ENCODE peak calls at places on chromosome 2, in four cellular contexts. G is lower lobe of right lung, C is MM.1S, H is kidney epithelial cell. F is an unnamed sample.

GRCh38 chr2:74507926-74508520 is 528 bp upstream of the PCGF1 start:
- DNase-seq in C (peak; percentile 20), G (peak; percentile 59), H (no peak), F (no peak)

GRCh38 chr2:140863713-140864112 is 1267.1 kb downstream of the LRP1B start:
- DNase-seq in G (no peak), H (peak; percentile 21), C (peak; percentile 41), F (peak; percentile 30)

GRCh38 chr2:176527141-176527901 is 258.1 kb downstream of the MTX2 start:
- DNase-seq in G (no peak), C (no peak), H (no peak), F (no peak)

GRCh38 chr2:197096649-197097048 is 170.1 kb upstream of the PGAP1 start:
- DNase-seq in C (no peak), H (no peak), G (no peak), F (no peak)

GRCh38 chr2:175233135-175233719 is 51.7 kb upstream of the ATP5MC3 start:
- DNase-seq in H (no peak), G (no peak), C (no peak), F (peak; percentile 90)

GRCh38 chr2:217220228-217221013 is 360.6 kb upstream of the TNP1 start:
- DNase-seq in H (no peak), C (no peak), G (no peak), F (no peak)

GRCh38 chr2:26477911-26478253 is at the start of gene OTOF:
- DNase-seq in C (no peak), H (no peak), G (no peak), F (peak; percentile 24)

GRCh38 chr2:23988371-23988770 is 21.5 kb upstream of the MFSD2B start:
- DNase-seq in C (peak; percentile 11), H (no peak), G (no peak), F (no peak)

GRCh38 chr2:120559401-120559800 is 176.3 kb upstream of the GLI2 start:
- DNase-seq in H (peak; percentile 99), C (no peak), G (no peak), F (peak; percentile 100)

GRCh38 chr2:220335591-220335915 is 708.1 kb downstream of the SLC4A3 start:
- DNase-seq in H (no peak), C (no peak), G (no peak), F (peak; percentile 10)

GRCh38 chr2:16125614-16126125 is 185.3 kb downstream of the MYCN start:
- DNase-seq in C (no peak), H (no peak), G (no peak), F (no peak)

GRCh38 chr2:42492691-42493467 is 903 bp downstream of the KCNG3 start:
- DNase-seq in H (no peak), G (peak; percentile 56), C (no peak), F (no peak)

GRCh38 chr2:86062043-86062442 is 43.6 kb downstream of the POLR1A start:
- DNase-seq in C (no peak), H (peak; percentile 38), G (no peak), F (peak; percentile 64)

GRCh38 chr2:71071681-71072398 is 3.4 kb downstream of the NAGK start:
- DNase-seq in G (no peak), C (peak; percentile 67), H (no peak), F (no peak)

GRCh38 chr2:142603761-142604160 is 273.7 kb upstream of the KYNU start:
- DNase-seq in H (no peak), C (no peak), G (no peak), F (no peak)

GRCh38 chr2:170972508-170973224 is 43.6 kb downstream of the GORASP2 start:
- DNase-seq in G (no peak), H (no peak), C (peak; percentile 5), F (no peak)

GRCh38 chr2:183868153-183868552 is 730.2 kb upstream of the ZNF804A start:
- DNase-seq in C (no peak), G (no peak), H (no peak), F (no peak)

GRCh38 chr2:96157649-96158553 is 12.7 kb upstream of the DUSP2 start:
- DNase-seq in C (no peak), H (no peak), G (peak; percentile 53), F (no peak)

GRCh38 chr2:9984861-9985480 is 33.5 kb downstream of the GRHL1 start:
- DNase-seq in C (no peak), G (no peak), H (no peak), F (no peak)

GRCh38 chr2:185174353-185174752 is 564.3 kb upstream of the FSIP2 start:
- DNase-seq in C (no peak), H (no peak), G (no peak), F (no peak)

GRCh38 chr2:122999823-123000222 is 1025.3 kb upstream of the CNTNAP5 start:
- DNase-seq in H (no peak), C (no peak), G (no peak), F (no peak)

GRCh38 chr2:17962874-17963273 is 84.4 kb downstream of the KCNS3 start:
- DNase-seq in G (no peak), C (no peak), H (peak; percentile 14), F (no peak)

GRCh38 chr2:127606594-127607398 is 39.2 kb upstream of the GPR17 start:
- DNase-seq in G (peak; percentile 23), H (no peak), C (no peak), F (no peak)

DNA sequence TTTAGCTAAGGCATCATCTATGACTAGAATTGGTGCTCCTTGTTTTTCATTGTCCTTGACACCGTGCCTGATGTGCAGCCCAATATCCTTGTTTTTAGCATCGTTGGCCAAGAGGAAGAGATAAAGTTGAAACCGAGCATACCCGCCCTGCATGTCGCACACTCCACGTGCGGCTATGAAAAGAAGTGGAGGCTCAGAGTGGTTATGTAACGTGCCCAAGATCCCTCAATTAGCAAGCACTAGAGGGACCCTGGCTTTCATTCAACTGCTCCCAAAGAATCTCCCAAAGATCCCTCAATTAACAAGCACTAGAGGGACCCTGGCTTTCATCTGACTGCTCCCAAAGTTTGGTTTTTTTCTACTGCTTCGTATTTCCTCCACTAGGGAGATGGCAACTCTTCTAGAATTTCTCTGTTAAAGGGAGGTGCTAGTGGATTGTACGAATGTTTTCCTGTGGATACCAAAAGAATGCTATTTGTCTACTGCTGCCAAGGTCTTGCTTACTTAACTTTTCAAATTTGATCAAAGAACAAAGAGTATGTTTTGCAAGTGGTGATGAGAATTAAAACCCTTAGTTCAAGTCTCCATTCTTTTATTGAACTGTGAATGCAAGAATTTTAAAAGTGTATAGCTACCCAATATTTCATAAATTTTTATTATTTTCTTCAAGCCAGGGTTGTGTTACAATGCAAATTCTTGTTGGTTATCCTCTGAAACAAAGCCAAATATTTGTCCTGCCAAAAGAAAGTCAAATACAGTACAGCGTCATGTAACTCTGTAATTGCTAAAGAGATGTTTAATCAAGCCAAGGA is 92.1 kb downstream of the AOX1 start:
- DNase-seq in G (no peak), C (no peak), H (no peak), F (peak; percentile 42)
- H3K4me3 ChIP-seq in G (no peak overlapping the region), C (no peak overlapping the region), H (no peak overlapping the region), F (no peak overlapping the region)

GRCh38 chr2:179049546-179050311 is at the start of gene CCDC141:
- DNase-seq in C (peak; percentile 43), G (no peak), H (no peak), F (no peak)

GRCh38 chr2:179049203-179049545 is 763 bp downstream of the CCDC141 start:
- DNase-seq in H (no peak), G (no peak), C (no peak), F (no peak)

GRCh38 chr2:179050735-179051134 is 798 bp upstream of the CCDC141 start:
- DNase-seq in H (no peak), G (no peak), C (no peak), F (peak; percentile 55)

GRCh38 chr2:179051250-179051649 is 1.3 kb upstream of the CCDC141 start:
- DNase-seq in C (no peak), G (no peak), H (no peak), F (no peak)
- H3K4me3 ChIP-seq in C (no peak overlapping the region), G (no peak overlapping the region), H (no peak overlapping the region), F (no peak overlapping the region)

GRCh38 chr2:40276076-40276475 is 175.8 kb downstream of the SLC8A1 start:
- DNase-seq in C (no peak), G (no peak), H (no peak), F (no peak)

GRCh38 chr2:40279001-40279400 is 172.9 kb downstream of the SLC8A1 start:
- DNase-seq in G (no peak), H (no peak), C (no peak), F (no peak)

GRCh38 chr2:40273623-40274236 is 178.2 kb downstream of the SLC8A1 start:
- DNase-seq in G (no peak), H (no peak), C (no peak), F (no peak)

GRCh38 chr2:40271066-40271465 is 180.8 kb downstream of the SLC8A1 start:
- DNase-seq in H (no peak), C (no peak), G (no peak), F (no peak)

DNA sequence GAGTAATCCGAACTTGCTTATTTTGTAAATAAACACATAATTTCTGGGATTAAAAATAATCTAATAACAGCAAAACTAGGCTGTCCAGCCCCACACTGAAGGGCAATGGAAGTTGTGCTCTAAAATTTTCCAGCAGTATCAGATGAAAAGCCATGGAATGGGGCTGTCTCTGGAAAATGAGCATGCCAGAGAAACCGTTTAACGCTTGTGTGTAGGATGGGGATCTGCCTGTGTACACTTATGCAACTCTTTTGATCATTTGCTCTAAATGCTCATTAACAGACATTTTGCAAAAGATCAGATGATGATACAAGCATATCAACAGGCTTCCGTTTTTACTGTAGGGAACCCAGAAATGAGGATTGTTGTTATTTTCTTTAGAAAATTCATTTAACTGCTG is 177.6 kb downstream of the SLC8A1 start:
- DNase-seq in C (no peak), G (no peak), H (no peak), F (no peak)
- H3K4me3 ChIP-seq in C (no peak overlapping the region), G (no peak overlapping the region), H (no peak overlapping the region), F (no peak overlapping the region)

GRCh38 chr2:47569658-47570398 is 166.9 kb downstream of the MSH2 start:
- DNase-seq in H (no peak), C (peak; percentile 15), G (no peak), F (no peak)
- H3K4me3 ChIP-seq in H (no peak overlapping the region), C (no peak overlapping the region), G (peak overlapping the region; percentile 8), F (peak overlapping the region; percentile 8)

F was measured in retinal pigment epithelial cell.